ENCODE peak calls at places on chromosome 3, in four cellular contexts. One of them, this sample, is unnamed. For H3K4me1, the result is how much of the 10 kb centered on the place peaks cover.

GRCh38 chr3:31777092-31777491 is 204.0 kb downstream of the OSBPL10 start:
- DNase-seq in A549: no peak
- DNase-seq in adrenal gland: no peak
- DNase-seq in CD8-positive, alpha-beta memory T cell: no peak
- DNase-seq in this sample: no peak

GRCh38 chr3:112445839-112446238 is 53.4 kb downstream of the BTLA start:
- DNase-seq in A549: no peak
- DNase-seq in adrenal gland: no peak
- DNase-seq in CD8-positive, alpha-beta memory T cell: no peak
- DNase-seq in this sample: no peak

GRCh38 chr3:144272715-144273114 is 301.1 kb downstream of the DIPK2A start:
- DNase-seq in A549: no peak
- DNase-seq in adrenal gland: no peak
- DNase-seq in CD8-positive, alpha-beta memory T cell: no peak
- DNase-seq in this sample: no peak

GRCh38 chr3:73031573-73032103 is 29.8 kb upstream of the EBLN2 start:
- DNase-seq in A549: no peak
- DNase-seq in adrenal gland: no peak
- DNase-seq in CD8-positive, alpha-beta memory T cell: no peak
- DNase-seq in this sample: no peak

GRCh38 chr3:123739146-123739545 is 145.0 kb downstream of the MYLK start:
- DNase-seq in A549: no peak
- DNase-seq in adrenal gland: no peak
- DNase-seq in CD8-positive, alpha-beta memory T cell: no peak
- DNase-seq in this sample: no peak

GRCh38 chr3:127754411-127755304 is 67.7 kb downstream of the MGLL start:
- DNase-seq in A549: no peak
- DNase-seq in adrenal gland: peak
- DNase-seq in CD8-positive, alpha-beta memory T cell: no peak
- DNase-seq in this sample: no peak

GRCh38 chr3:139948898-139949297 is 13.9 kb downstream of the CLSTN2 start:
- DNase-seq in A549: no peak
- DNase-seq in adrenal gland: no peak
- DNase-seq in CD8-positive, alpha-beta memory T cell: no peak
- DNase-seq in this sample: no peak

GRCh38 chr3:12557472-12558105 is 702 bp downstream of the MKRN2 start:
- DNase-seq in A549: no peak
- DNase-seq in adrenal gland: no peak
- DNase-seq in CD8-positive, alpha-beta memory T cell: no peak
- DNase-seq in this sample: no peak

GRCh38 chr3:30355622-30356021 is 250.8 kb upstream of the TGFBR2 start:
- DNase-seq in A549: no peak
- DNase-seq in adrenal gland: no peak
- DNase-seq in CD8-positive, alpha-beta memory T cell: no peak
- DNase-seq in this sample: no peak

GRCh38 chr3:178714971-178715832 is 179.0 kb downstream of the KCNMB2 start:
- DNase-seq in A549: no peak
- DNase-seq in adrenal gland: no peak
- DNase-seq in CD8-positive, alpha-beta memory T cell: no peak
- DNase-seq in this sample: no peak

GRCh38 chr3:45965281-45966052 is 22.2 kb downstream of the CXCR6 start:
- DNase-seq in A549: no peak
- DNase-seq in adrenal gland: no peak
- DNase-seq in CD8-positive, alpha-beta memory T cell: no peak
- DNase-seq in this sample: no peak

GRCh38 chr3:126896067-126896441 is 86.9 kb upstream of the PLXNA1 start:
- DNase-seq in A549: no peak
- DNase-seq in adrenal gland: no peak
- DNase-seq in CD8-positive, alpha-beta memory T cell: no peak
- DNase-seq in this sample: no peak

GRCh38 chr3:165874663-165875489 is 37.7 kb upstream of the BCHE start:
- DNase-seq in A549: no peak
- DNase-seq in adrenal gland: no peak
- DNase-seq in CD8-positive, alpha-beta memory T cell: no peak
- DNase-seq in this sample: peak

GRCh38 chr3:112293368-112294321 is at the start of gene SLC9C1:
- DNase-seq in A549: peak
- DNase-seq in adrenal gland: peak
- DNase-seq in CD8-positive, alpha-beta memory T cell: no peak
- DNase-seq in this sample: no peak

GRCh38 chr3:193701896-193702644 is 109.1 kb downstream of the OPA1 start:
- DNase-seq in A549: no peak
- DNase-seq in adrenal gland: no peak
- DNase-seq in CD8-positive, alpha-beta memory T cell: no peak
- DNase-seq in this sample: no peak

GRCh38 chr3:27658741-27659140 is 63.4 kb downstream of the EOMES start:
- DNase-seq in A549: no peak
- DNase-seq in adrenal gland: no peak
- DNase-seq in CD8-positive, alpha-beta memory T cell: no peak
- DNase-seq in this sample: no peak

GRCh38 chr3:66938338-66938963 is 59.7 kb upstream of the KBTBD8 start:
- DNase-seq in A549: peak
- DNase-seq in adrenal gland: peak
- DNase-seq in CD8-positive, alpha-beta memory T cell: no peak
- DNase-seq in this sample: no peak

GRCh38 chr3:14410106-14410500 is 7.7 kb downstream of the SLC6A6 start:
- DNase-seq in A549: no peak
- DNase-seq in adrenal gland: no peak
- DNase-seq in CD8-positive, alpha-beta memory T cell: no peak
- DNase-seq in this sample: no peak
- H3K4me1 ChIP-seq in A549: half or more
- H3K4me1 ChIP-seq in adrenal gland: half or more
- H3K4me1 ChIP-seq in CD8-positive, alpha-beta memory T cell: under half
- H3K4me1 ChIP-seq in this sample: half or more

GRCh38 chr3:69232447-69232846 is 110.1 kb upstream of the LMOD3 start:
- DNase-seq in A549: no peak
- DNase-seq in adrenal gland: no peak
- DNase-seq in CD8-positive, alpha-beta memory T cell: no peak
- DNase-seq in this sample: no peak

GRCh38 chr3:69241769-69242168 is 119.4 kb upstream of the LMOD3 start:
- DNase-seq in A549: no peak
- DNase-seq in adrenal gland: no peak
- DNase-seq in CD8-positive, alpha-beta memory T cell: no peak
- DNase-seq in this sample: no peak

GRCh38 chr3:69239063-69239462 is 116.7 kb upstream of the LMOD3 start:
- DNase-seq in A549: no peak
- DNase-seq in adrenal gland: no peak
- DNase-seq in CD8-positive, alpha-beta memory T cell: no peak
- DNase-seq in this sample: no peak

GRCh38 chr3:69240651-69241578 is 118.5 kb upstream of the LMOD3 start:
- DNase-seq in A549: no peak
- DNase-seq in adrenal gland: no peak
- DNase-seq in CD8-positive, alpha-beta memory T cell: no peak
- DNase-seq in this sample: no peak

DNA sequence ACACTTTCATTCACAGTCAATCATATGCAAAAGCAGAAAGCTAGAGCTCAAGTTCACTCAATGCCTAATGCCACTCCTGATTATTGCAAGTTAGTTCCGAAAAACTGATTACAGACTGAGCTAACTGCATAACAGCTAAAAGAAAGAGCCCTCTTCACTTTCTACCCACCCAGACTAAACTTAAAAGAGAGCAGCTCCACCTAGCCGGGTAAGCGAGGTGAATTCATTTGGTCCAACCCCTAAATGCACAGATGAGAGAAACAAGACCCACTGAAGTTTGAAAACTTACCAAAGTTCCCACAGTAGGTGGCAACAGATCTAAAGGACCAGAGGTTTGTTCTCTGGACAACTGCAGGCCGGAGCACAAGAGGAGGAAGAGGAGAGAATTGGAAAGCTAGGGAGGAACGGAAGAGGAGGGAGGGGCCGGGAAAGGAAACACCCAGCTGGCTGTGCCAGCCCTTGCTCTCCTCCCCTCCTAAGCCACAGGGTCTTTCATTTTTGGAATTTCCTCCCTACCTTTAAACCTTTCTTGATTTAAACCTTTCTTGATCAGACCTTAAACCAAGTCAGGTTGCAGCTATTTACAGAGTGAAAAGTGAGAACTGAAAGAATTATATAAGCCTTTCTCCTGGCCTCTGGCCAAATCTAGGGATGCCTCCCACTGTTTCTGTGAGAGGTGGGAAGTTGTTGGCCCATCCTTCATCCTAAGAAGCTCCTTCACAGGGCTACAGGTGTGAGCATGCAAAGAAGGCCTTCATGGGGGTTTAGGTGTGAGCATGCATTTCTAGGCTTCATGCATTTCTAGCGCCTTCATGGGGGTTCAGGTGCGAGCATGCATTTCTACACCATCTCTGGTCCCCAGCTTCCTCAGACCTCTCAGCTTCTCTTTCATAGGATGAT is 114.7 kb upstream of the LMOD3 start:
- DNase-seq in A549: no peak
- DNase-seq in adrenal gland: no peak
- DNase-seq in CD8-positive, alpha-beta memory T cell: no peak
- DNase-seq in this sample: no peak
- H3K4me1 ChIP-seq in A549: under half
- H3K4me1 ChIP-seq in adrenal gland: under half
- H3K4me1 ChIP-seq in CD8-positive, alpha-beta memory T cell: under half
- H3K4me1 ChIP-seq in this sample: under half

GRCh38 chr3:39149059-39149455 is 4.3 kb downstream of the CSRNP1 start:
- DNase-seq in A549: no peak
- DNase-seq in adrenal gland: no peak
- DNase-seq in CD8-positive, alpha-beta memory T cell: no peak
- DNase-seq in this sample: no peak

GRCh38 chr3:39148116-39149058 is 5.0 kb downstream of the CSRNP1 start:
- DNase-seq in A549: no peak
- DNase-seq in adrenal gland: no peak
- DNase-seq in CD8-positive, alpha-beta memory T cell: no peak
- DNase-seq in this sample: no peak

GRCh38 chr3:39149498-39150169 is 3.8 kb downstream of the CSRNP1 start:
- DNase-seq in A549: no peak
- DNase-seq in adrenal gland: no peak
- DNase-seq in CD8-positive, alpha-beta memory T cell: no peak
- DNase-seq in this sample: no peak

GRCh38 chr3:39150803-39151631 is 2.4 kb downstream of the CSRNP1 start:
- DNase-seq in A549: peak
- DNase-seq in adrenal gland: peak
- DNase-seq in CD8-positive, alpha-beta memory T cell: peak
- DNase-seq in this sample: peak

GRCh38 chr3:39150170-39150802 is 3.1 kb downstream of the CSRNP1 start:
- DNase-seq in A549: no peak
- DNase-seq in adrenal gland: peak
- DNase-seq in CD8-positive, alpha-beta memory T cell: no peak
- DNase-seq in this sample: no peak
- H3K4me1 ChIP-seq in A549: half or more
- H3K4me1 ChIP-seq in adrenal gland: half or more
- H3K4me1 ChIP-seq in CD8-positive, alpha-beta memory T cell: half or more
- H3K4me1 ChIP-seq in this sample: half or more

GRCh38 chr3:107981471-107982111 is 109.2 kb downstream of the CD47 start:
- DNase-seq in A549: no peak
- DNase-seq in adrenal gland: peak
- DNase-seq in CD8-positive, alpha-beta memory T cell: no peak
- DNase-seq in this sample: peak

GRCh38 chr3:107979538-107979937 is 111.3 kb downstream of the CD47 start:
- DNase-seq in A549: no peak
- DNase-seq in adrenal gland: no peak
- DNase-seq in CD8-positive, alpha-beta memory T cell: no peak
- DNase-seq in this sample: no peak

GRCh38 chr3:107985496-107985895 is 105.3 kb downstream of the CD47 start:
- DNase-seq in A549: no peak
- DNase-seq in adrenal gland: peak
- DNase-seq in CD8-positive, alpha-beta memory T cell: no peak
- DNase-seq in this sample: no peak

GRCh38 chr3:107983247-107983646 is 107.6 kb downstream of the CD47 start:
- DNase-seq in A549: no peak
- DNase-seq in adrenal gland: no peak
- DNase-seq in CD8-positive, alpha-beta memory T cell: no peak
- DNase-seq in this sample: no peak

DNA sequence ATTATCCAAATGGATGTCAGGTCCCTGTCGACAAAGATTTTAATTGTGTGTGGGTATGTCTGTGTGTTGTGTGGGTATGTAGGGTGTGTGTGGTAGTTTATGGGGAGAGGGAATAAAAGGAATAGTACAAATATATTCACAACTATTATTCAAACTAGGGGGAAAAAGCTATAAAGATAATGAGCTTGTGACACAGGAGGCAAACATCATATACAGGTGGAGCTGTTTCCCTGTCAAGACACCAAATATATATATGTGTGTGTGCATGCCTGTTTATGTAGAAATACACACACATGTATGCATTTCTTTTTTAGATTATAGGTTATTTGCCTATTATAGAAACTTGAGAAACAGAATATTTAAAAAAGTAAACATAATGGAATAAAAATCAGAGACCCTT is 108.7 kb downstream of the CD47 start:
- DNase-seq in A549: no peak
- DNase-seq in adrenal gland: no peak
- DNase-seq in CD8-positive, alpha-beta memory T cell: no peak
- DNase-seq in this sample: no peak
- H3K4me1 ChIP-seq in A549: under half
- H3K4me1 ChIP-seq in adrenal gland: under half
- H3K4me1 ChIP-seq in CD8-positive, alpha-beta memory T cell: under half
- H3K4me1 ChIP-seq in this sample: under half